ENCODE peak calls at places on chromosomes 2 and 18, in six cellular contexts. B is PC-3, J is neural progenitor cell, N is SK-N-SH, U is MM.1S, H is GM23338. F is an unnamed sample.

GRCh38 chr18:63073481-63073880 is 246.1 kb downstream of the BCL2 start:
- DNase-seq in B (peak; percentile 54), J (no peak), N (no peak), H (no peak), U (peak; percentile 57), F (no peak)

GRCh38 chr2:113757059-113757657 is 716 bp upstream of the SLC35F5 start:
- DNase-seq in U (no peak), H (peak; percentile 1), B (no peak), J (no peak), N (no peak), F (no peak)

GRCh38 chr18:11532758-11533512 is 76.5 kb upstream of the SLC35G4 start:
- DNase-seq in J (no peak), N (no peak), H (no peak), U (no peak), B (no peak), F (no peak)

GRCh38 chr2:223054193-223054781 is 2.3 kb downstream of the KCNE4 start:
- DNase-seq in H (no peak), J (no peak), U (no peak), B (no peak), N (no peak), F (peak; percentile 82)

GRCh38 chr2:124983595-124983994 is 958.5 kb downstream of the CNTNAP5 start:
- DNase-seq in B (peak; percentile 85), U (no peak), N (no peak), J (no peak), H (no peak), F (peak; percentile 11)

GRCh38 chr2:217966399-217967068 is 36.3 kb downstream of the TNS1 start:
- DNase-seq in J (no peak), H (no peak), U (no peak), B (no peak), N (no peak), F (peak; percentile 68)

GRCh38 chr18:32910694-32911296 is 138.0 kb upstream of the KLHL14 start:
- DNase-seq in J (no peak), B (no peak), H (peak; percentile 37), U (no peak), N (no peak), F (no peak)

GRCh38 chr2:95029898-95030341 is 4.4 kb downstream of the MAL start:
- DNase-seq in U (no peak), J (no peak), N (no peak), H (no peak), B (no peak), F (no peak)

GRCh38 chr2:191230174-191230573 is 15.0 kb upstream of the MYO1B start:
- DNase-seq in H (no peak), B (peak; percentile 69), U (no peak), N (no peak), J (no peak), F (peak; percentile 92)

GRCh38 chr2:218401834-218402370 is 2.2 kb downstream of the CTDSP1 start:
- DNase-seq in B (no peak), H (no peak), U (no peak), J (no peak), N (no peak), F (no peak)

GRCh38 chr2:36802952-36803351 is 106.4 kb downstream of the VIT start:
- DNase-seq in U (no peak), H (no peak), B (no peak), J (no peak), N (no peak), F (no peak)

GRCh38 chr2:118989481-118989880 is 47.5 kb downstream of the MARCO start:
- DNase-seq in H (no peak), J (no peak), B (peak; percentile 74), U (no peak), N (no peak), F (no peak)

GRCh38 chr2:9808334-9809063 is 34.8 kb upstream of the TAF1B start:
- DNase-seq in H (no peak), N (peak; percentile 19), B (no peak), U (no peak), J (no peak), F (no peak)
- TF ChIP-seq EZH2phosphoT487 in H (no peak), N (no peak), B (no peak), U (no peak), J (no peak), F (no peak)

DNA sequence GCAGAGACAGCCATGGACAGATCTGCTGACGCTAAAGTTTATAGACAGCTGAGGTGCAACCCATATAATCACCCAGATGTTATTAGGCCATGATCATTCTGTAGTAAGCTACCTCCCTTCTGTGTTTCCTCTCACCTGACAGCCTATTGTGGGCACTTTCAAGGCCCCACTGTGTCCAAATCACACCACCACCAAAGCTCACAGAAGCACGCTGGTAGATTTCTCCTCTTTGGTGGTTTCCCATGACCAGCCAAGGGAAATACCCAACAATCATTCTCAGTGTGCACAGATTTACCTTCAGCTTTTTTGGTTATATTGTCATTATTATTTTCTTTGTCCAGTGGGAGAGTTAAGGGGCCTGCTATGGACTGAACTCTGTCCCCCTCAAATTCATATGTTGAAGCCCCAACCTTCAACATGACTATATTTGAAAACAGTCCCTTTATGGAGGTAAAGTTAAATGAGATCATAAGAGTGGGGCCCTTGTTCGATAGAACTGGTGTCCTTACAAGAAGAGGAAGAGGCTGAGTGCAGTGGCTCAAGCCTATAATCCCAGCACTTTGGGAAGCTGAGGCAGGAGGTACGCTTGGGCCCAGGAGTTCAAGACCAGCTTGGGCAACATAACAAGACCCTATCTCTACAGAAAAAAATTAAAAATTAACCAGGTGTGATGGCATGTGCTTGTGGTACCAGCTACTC is 74.0 kb upstream of the MSH6 start:
- DNase-seq in B (no peak), N (no peak), J (no peak), U (no peak), H (no peak), F (no peak)
- H3F3A ChIP-seq in B (no peaks in the 10 kb centered on the region), N (no peaks in the 10 kb centered on the region), J (no peaks in the 10 kb centered on the region), U (no peaks in the 10 kb centered on the region), H (no peaks in the 10 kb centered on the region), F (no peaks in the 10 kb centered on the region)

GRCh38 chr18:7940976-7941375 is 373.9 kb downstream of the PTPRM start:
- DNase-seq in B (no peak), U (no peak), J (peak; percentile 55), N (peak; percentile 39), H (no peak), F (no peak)

GRCh38 chr18:7945882-7946281 is 378.8 kb downstream of the PTPRM start:
- DNase-seq in H (no peak), U (no peak), N (no peak), B (peak; percentile 93), J (no peak), F (peak; percentile 96)

GRCh38 chr18:7937268-7937667 is 370.2 kb downstream of the PTPRM start:
- DNase-seq in B (no peak), H (no peak), N (no peak), U (no peak), J (no peak), F (no peak)

GRCh38 chr18:7941533-7941932 is 374.4 kb downstream of the PTPRM start:
- DNase-seq in U (no peak), H (no peak), N (peak; percentile 61), J (no peak), B (no peak), F (no peak)

DNA sequence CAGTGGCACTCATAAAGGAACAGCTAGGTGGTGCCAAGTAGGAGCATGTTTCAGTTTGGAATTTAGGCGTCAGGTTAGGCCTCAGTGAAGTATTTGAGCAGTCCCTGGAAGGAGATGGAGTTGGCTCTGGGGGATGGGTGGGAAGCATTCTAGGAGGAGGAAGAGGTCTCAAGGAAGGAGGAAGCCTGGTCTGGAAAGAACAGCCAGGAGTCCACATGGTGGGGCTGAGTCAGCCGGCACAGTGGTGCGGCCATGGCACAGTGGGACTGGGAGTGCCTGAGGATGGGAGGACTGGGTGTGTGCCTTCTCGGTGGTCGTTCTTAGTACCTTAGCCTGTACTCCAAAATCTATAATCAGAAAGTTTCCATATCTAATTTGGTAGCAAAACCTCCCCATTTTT is 373.3 kb downstream of the PTPRM start:
- DNase-seq in H (no peak), J (no peak), B (no peak), U (no peak), N (no peak), F (no peak)
- TF ChIP-seq EZH2phosphoT487 in H (no peak), J (no peak), B (no peak), U (no peak), N (no peak), F (no peak)

GRCh38 chr18:74942319-74942910 is 266.5 kb downstream of the PTGR3 start:
- DNase-seq in N (no peak), J (no peak), H (no peak), B (peak; percentile 50), U (no peak), F (no peak)

GRCh38 chr18:74947417-74947816 is 261.5 kb downstream of the PTGR3 start:
- DNase-seq in N (no peak), J (peak; percentile 20), B (no peak), H (peak; percentile 23), U (no peak), F (no peak)

GRCh38 chr18:74945774-74946545 is 263.0 kb downstream of the PTGR3 start:
- DNase-seq in J (no peak), N (no peak), U (no peak), H (no peak), B (peak; percentile 50), F (peak; percentile 30)

GRCh38 chr18:74946646-74947045 is 262.3 kb downstream of the PTGR3 start:
- DNase-seq in U (no peak), B (peak; percentile 54), N (peak; percentile 13), H (no peak), J (no peak), F (peak; percentile 26)

DNA sequence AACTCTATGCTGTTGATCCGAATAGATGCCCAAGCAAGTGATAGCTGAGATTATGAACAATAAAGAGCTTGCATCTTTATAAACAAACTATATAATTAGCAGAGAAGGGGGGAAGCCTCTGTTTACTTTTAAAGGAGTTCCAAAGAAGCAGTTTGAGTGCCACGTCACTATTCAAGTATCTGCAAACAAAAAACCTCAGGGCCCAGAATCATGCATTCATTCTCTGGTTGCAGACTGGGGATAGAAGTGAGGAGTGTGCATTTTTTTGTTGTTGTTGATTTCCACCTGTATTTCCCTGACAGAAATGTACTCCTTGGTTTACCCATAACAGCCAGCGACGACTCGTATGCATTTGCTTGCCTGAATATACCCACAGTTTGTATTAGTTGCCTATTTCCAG is 264.3 kb downstream of the PTGR3 start:
- DNase-seq in H (no peak), J (no peak), B (peak; percentile 78), U (no peak), N (no peak), F (no peak)
- H3F3A ChIP-seq in H (no peaks in the 10 kb centered on the region), J (peaks cover 8% of the 10 kb centered on the region), B (no peaks in the 10 kb centered on the region), U (no peaks in the 10 kb centered on the region), N (peaks cover 4% of the 10 kb centered on the region), F (peaks cover 3% of the 10 kb centered on the region)

GRCh38 chr2:120815292-120815691 is 79.6 kb downstream of the GLI2 start:
- DNase-seq in J (no peak), N (no peak), H (no peak), U (peak; percentile 25), B (no peak), F (no peak)
- TF ChIP-seq EZH2phosphoT487 in J (no peak), N (no peak), H (no peak), U (no peak), B (no peak), F (no peak)